ENCODE peak calls at places on chromosomes 11 and 22, in five cellular contexts. W is heart right ventricle, A is upper lobe of right lung, V is stomach, D is right lobe of liver. R is an unnamed sample.

GRCh38 chr11:16613401-16614381 is 124.8 kb upstream of the C11orf58 start:
- DNase-seq in A (peak; percentile 91), W (peak; percentile 92), D (peak; percentile 89), V (peak; percentile 87), R (peak; percentile 53)

GRCh38 chr11:133842053-133842452 is 3.3 kb downstream of the SPATA19 start:
- DNase-seq in V (no peak), A (no peak), D (no peak), W (no peak), R (no peak)

GRCh38 chr22:48824673-48825651 is 1002.7 kb downstream of the BRD1 start:
- DNase-seq in W (no peak), A (peak; percentile 48), V (no peak), D (no peak), R (no peak)

GRCh38 chr11:36744375-36745168 is 146.5 kb upstream of the RAG2 start:
- DNase-seq in W (peak; percentile 57), V (peak; percentile 77), D (peak; percentile 69), A (peak; percentile 80), R (peak; percentile 60)

GRCh38 chr11:69647349-69647748 is 6.4 kb downstream of the CCND1 start:
- DNase-seq in V (no peak), A (peak; percentile 56), W (no peak), D (peak; percentile 33), R (no peak)

GRCh38 chr11:12134239-12134590 is 23.8 kb downstream of the MICAL2 start:
- DNase-seq in A (peak; percentile 74), W (no peak), V (no peak), D (no peak), R (no peak)

GRCh38 chr11:32891657-32892354 is 805 bp upstream of the QSER1 start:
- DNase-seq in A (no peak), W (peak; percentile 12), D (no peak), V (no peak), R (no peak)

GRCh38 chr22:23072035-23072910 is 2.0 kb downstream of the GNAZ start:
- DNase-seq in A (peak; percentile 36), V (no peak), W (no peak), D (no peak), R (no peak)

GRCh38 chr11:12421386-12421785 is 44.0 kb downstream of the PARVA start:
- DNase-seq in A (no peak), V (no peak), D (no peak), W (no peak), R (no peak)

GRCh38 chr11:72657356-72657755 is 16.9 kb downstream of the PDE2A start:
- DNase-seq in A (no peak), V (no peak), D (no peak), W (no peak), R (no peak)

GRCh38 chr22:22076937-22077703 is 94.5 kb upstream of the TOP3B start:
- DNase-seq in A (no peak), V (no peak), D (no peak), W (no peak), R (no peak)

GRCh38 chr22:23519442-23520177 is 60.5 kb downstream of the IGLL1 start:
- DNase-seq in A (no peak), V (no peak), D (no peak), W (no peak), R (no peak)

GRCh38 chr22:17972385-17973181 is 51.8 kb downstream of the MICAL3 start:
- DNase-seq in V (no peak), A (no peak), D (no peak), W (no peak), R (no peak)

GRCh38 chr11:66183581-66184048 is 84.8 kb upstream of the RAB1B start:
- DNase-seq in D (no peak), A (no peak), V (no peak), W (no peak), R (peak; percentile 11)

GRCh38 chr11:326842-327580 is 6.4 kb upstream of the IFITM3 start:
- DNase-seq in V (peak; percentile 80), D (peak; percentile 88), W (peak; percentile 93), A (peak; percentile 83), R (no peak)

GRCh38 chr22:27668828-27669797 is 132.4 kb downstream of the MN1 start:
- DNase-seq in V (no peak), D (no peak), W (peak; percentile 87), A (no peak), R (no peak)

DNA sequence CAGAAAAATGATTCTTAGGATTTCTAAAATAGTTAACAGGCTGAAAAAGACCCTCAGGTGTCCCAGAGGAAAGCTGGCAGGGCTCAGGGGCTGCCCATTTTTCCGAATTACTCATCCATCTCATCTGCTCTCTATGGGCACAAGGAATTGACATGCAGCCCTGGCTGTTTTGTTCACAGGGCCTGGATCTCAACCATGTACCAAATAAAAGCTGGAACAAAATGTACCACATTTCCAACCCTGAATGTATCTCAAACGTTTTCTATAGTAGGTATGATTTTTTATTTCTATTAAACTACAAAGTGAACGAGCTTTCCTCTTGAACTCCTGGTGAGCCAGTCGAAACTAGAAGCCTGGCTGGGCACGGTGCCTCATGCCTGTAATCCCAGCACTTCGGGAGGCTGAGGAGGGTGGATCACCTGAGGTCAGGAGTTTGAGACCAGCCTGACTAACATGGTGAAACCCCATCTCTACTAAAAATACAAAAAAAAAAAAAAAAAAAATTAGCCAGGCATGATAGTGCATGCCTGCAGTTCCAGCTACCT is 43.8 kb upstream of the RASD2 start:
- DNase-seq in W (no peak), D (no peak), A (no peak), V (no peak), R (no peak)
- H3K27ac ChIP-seq in W (no peak overlapping the region), D (no peak overlapping the region), A (no peak overlapping the region), V (no peak overlapping the region), R (no peak overlapping the region)

GRCh38 chr22:46349238-46349637 is 13.7 kb downstream of the TRMU start:
- DNase-seq in A (no peak), W (no peak), D (no peak), V (no peak), R (no peak)
- H3K27ac ChIP-seq in A (no peak overlapping the region), W (peak overlapping the region; percentile 50), D (no peak overlapping the region), V (no peak overlapping the region), R (no peak overlapping the region)

DNA sequence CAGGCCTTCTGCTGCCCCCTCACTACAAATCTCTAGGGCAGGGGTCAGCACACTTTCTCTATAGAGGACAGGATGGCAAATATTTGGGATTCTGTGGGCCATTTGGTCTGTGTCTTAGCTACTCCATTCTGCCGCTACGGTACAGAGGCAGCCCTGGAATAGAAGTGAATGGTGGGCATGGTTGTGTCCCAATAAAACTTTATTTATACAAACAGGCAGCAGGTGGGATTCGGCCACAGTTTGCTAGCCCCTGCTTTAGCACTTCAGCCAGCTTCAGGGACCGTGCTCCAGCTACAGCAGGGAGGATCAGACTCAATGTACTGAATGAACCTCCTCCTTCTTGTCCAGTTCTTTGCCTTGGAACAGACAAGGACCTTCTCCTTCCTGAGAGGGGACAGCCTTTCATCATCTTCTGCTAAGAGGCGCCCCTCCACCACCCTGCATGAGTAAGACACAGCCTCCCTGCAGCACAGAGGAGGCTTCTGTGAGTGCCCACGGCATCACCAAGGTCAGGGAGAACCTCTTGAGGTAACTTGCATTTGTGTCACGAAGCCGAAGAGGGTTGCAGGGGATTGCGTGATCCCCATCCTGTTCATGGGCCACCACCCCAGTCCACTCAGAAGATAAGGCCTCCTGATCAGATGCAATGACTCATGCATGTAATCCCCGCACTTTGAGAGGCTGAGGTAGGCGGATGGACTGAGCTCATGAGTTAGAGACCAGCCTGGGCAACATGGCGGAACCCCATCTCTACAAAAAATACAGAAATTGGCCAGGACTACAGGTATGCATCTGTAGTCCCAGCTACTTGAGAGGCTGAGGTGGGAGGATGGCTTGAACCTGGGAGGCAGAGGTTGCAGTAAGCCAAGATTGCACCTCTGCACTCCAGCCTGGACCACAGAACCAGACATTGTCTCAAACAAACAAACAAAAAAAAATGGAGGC is 4.6 kb downstream of the C11orf24 start:
- DNase-seq in W (no peak), A (no peak), V (no peak), D (no peak), R (no peak)
- H3K27ac ChIP-seq in W (no peak overlapping the region), A (no peak overlapping the region), V (no peak overlapping the region), D (peak overlapping the region; percentile 3), R (peak overlapping the region; percentile 80)

DNA sequence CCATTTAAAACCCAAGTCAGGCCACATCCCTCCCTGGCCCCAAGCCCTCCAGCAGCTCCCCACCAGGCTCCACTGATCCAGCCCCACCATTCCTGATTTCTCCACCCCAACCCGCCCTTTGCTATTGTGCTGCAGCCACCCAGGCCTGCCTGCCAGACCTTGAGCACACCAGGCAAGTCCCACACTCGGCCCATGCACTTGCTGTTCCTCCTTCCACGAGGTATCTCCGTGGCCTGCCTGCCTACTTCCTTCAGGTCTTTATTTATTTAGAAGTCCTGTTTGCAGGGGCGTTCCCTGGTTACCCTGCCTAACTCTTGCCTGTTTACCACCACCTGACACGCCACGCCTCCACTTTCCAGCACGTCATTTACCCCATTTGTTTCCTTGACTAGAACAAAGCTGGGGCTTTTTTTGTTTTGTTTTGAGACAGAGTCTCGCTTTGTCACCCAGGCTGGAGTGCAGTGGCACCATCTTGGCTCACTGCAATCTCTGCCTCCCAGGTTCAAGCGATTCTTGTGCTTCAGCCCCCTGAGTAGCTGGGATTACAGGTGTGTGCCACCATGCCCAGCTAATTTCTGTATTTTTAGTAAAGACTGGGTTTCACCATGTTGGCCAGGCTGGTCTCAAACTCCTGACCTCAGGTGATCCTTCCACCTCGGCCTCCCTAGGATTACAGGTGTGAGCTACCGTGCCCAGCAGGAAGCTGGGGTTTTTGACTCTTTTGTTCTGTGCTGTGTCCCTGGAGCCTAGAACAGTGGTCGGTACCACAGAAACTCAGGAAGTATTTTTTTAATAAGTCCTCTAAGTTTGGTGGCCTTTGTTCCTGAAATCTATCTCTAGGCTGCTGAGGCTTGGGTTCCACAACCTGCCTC is 6.7 kb downstream of the CENPM start:
- DNase-seq in D (no peak), W (no peak), A (no peak), V (peak; percentile 83), R (no peak)
- H3K27ac ChIP-seq in D (peak overlapping the region; percentile 8), W (no peak overlapping the region), A (peak overlapping the region; percentile 76), V (peak overlapping the region; percentile 81), R (peak overlapping the region; percentile 43)

GRCh38 chr11:120581317-120581716 is 69.8 kb downstream of the GRIK4 start:
- DNase-seq in D (no peak), W (no peak), V (no peak), A (no peak), R (no peak)
- H3K27ac ChIP-seq in D (no peak overlapping the region), W (no peak overlapping the region), V (no peak overlapping the region), A (no peak overlapping the region), R (no peak overlapping the region)

GRCh38 chr11:1387521-1387920 is 2.2 kb upstream of the BRSK2 start:
- DNase-seq in D (no peak), A (no peak), W (no peak), V (no peak), R (no peak)

GRCh38 chr11:1387961-1388762 is 1.6 kb upstream of the BRSK2 start:
- DNase-seq in D (no peak), V (no peak), A (no peak), W (no peak), R (no peak)

GRCh38 chr11:1389103-1389931 is 417 bp upstream of the BRSK2 start:
- DNase-seq in A (peak; percentile 98), W (peak; percentile 97), D (peak; percentile 96), V (peak; percentile 97), R (peak; percentile 96)

GRCh38 chr11:1389932-1390587 is at the start of gene BRSK2:
- DNase-seq in V (no peak), A (no peak), D (no peak), W (no peak), R (no peak)

DNA sequence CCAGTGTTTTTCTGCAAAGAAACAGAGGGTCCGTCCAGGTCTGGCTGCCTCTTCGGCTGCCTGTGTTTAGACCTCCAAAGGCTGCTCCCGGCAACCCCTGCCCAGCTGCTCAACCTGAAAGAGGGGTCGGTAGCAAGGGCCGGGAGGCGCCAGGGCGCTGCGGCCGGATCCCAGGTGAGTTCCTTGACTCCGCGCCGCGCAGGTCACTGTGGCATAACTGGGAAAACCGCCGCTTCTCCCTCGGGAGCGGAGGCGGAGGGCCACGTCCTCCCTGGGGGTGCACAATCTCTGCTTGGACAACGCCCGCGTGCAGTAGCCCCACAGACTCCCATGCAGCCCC is 1.0 kb upstream of the BRSK2 start:
- DNase-seq in V (no peak), A (no peak), D (no peak), W (no peak), R (no peak)
- H3K27ac ChIP-seq in V (no peak overlapping the region), A (no peak overlapping the region), D (no peak overlapping the region), W (no peak overlapping the region), R (peak overlapping the region; percentile 77)